ENCODE peak calls at places on chromosomes 3 and 15, in seven cellular contexts. One of them, this sample, is unnamed.

GRCh38 chr15:59764775-59765174 is 75.7 kb upstream of the BNIP2 start:
- DNase-seq in HFFc6: no peak
- DNase-seq in activated CD8-positive, alpha-beta T cell treated with anti-CD3 and anti-CD28 coated beads for 36 hours: no peak
- DNase-seq in keratinocyte: no peak
- DNase-seq in testis: no peak
- DNase-seq in heart left ventricle: no peak
- DNase-seq in Panc1: no peak
- DNase-seq in this sample: no peak

GRCh38 chr3:105647047-105647446 is 221.8 kb downstream of the CBLB start:
- DNase-seq in HFFc6: peak
- DNase-seq in activated CD8-positive, alpha-beta T cell treated with anti-CD3 and anti-CD28 coated beads for 36 hours: peak
- DNase-seq in keratinocyte: peak
- DNase-seq in testis: no peak
- DNase-seq in heart left ventricle: no peak
- DNase-seq in Panc1: peak
- DNase-seq in this sample: no peak

GRCh38 chr3:277873-278272 is 81.3 kb downstream of the CHL1 start:
- DNase-seq in HFFc6: no peak
- DNase-seq in activated CD8-positive, alpha-beta T cell treated with anti-CD3 and anti-CD28 coated beads for 36 hours: no peak
- DNase-seq in keratinocyte: no peak
- DNase-seq in testis: no peak
- DNase-seq in heart left ventricle: no peak
- DNase-seq in Panc1: no peak
- DNase-seq in this sample: no peak

GRCh38 chr15:71547066-71547465 is 263.3 kb upstream of the NR2E3 start:
- DNase-seq in HFFc6: no peak
- DNase-seq in activated CD8-positive, alpha-beta T cell treated with anti-CD3 and anti-CD28 coated beads for 36 hours: no peak
- DNase-seq in keratinocyte: no peak
- DNase-seq in testis: peak
- DNase-seq in heart left ventricle: peak
- DNase-seq in Panc1: no peak
- DNase-seq in this sample: no peak

GRCh38 chr15:83287541-83288027 is 3.1 kb upstream of the BNC1 start:
- DNase-seq in HFFc6: peak
- DNase-seq in activated CD8-positive, alpha-beta T cell treated with anti-CD3 and anti-CD28 coated beads for 36 hours: no peak
- DNase-seq in keratinocyte: peak
- DNase-seq in testis: no peak
- DNase-seq in heart left ventricle: no peak
- DNase-seq in Panc1: no peak
- DNase-seq in this sample: peak

GRCh38 chr15:79811406-79812405 is 85.1 kb downstream of the MTHFS start:
- DNase-seq in HFFc6: no peak
- DNase-seq in activated CD8-positive, alpha-beta T cell treated with anti-CD3 and anti-CD28 coated beads for 36 hours: no peak
- DNase-seq in keratinocyte: no peak
- DNase-seq in testis: peak
- DNase-seq in heart left ventricle: peak
- DNase-seq in Panc1: no peak
- DNase-seq in this sample: no peak

GRCh38 chr3:62100233-62100989 is 272.9 kb downstream of the FEZF2 start:
- DNase-seq in HFFc6: no peak
- DNase-seq in activated CD8-positive, alpha-beta T cell treated with anti-CD3 and anti-CD28 coated beads for 36 hours: no peak
- DNase-seq in keratinocyte: no peak
- DNase-seq in testis: no peak
- DNase-seq in heart left ventricle: no peak
- DNase-seq in Panc1: no peak
- DNase-seq in this sample: no peak

GRCh38 chr3:140128217-140129137 is 193.5 kb downstream of the CLSTN2 start:
- DNase-seq in HFFc6: peak
- DNase-seq in activated CD8-positive, alpha-beta T cell treated with anti-CD3 and anti-CD28 coated beads for 36 hours: peak
- DNase-seq in keratinocyte: no peak
- DNase-seq in testis: peak
- DNase-seq in heart left ventricle: no peak
- DNase-seq in Panc1: peak
- DNase-seq in this sample: peak

GRCh38 chr15:40512440-40512839 is 41.7 kb downstream of the CHST14 start:
- DNase-seq in HFFc6: no peak
- DNase-seq in activated CD8-positive, alpha-beta T cell treated with anti-CD3 and anti-CD28 coated beads for 36 hours: no peak
- DNase-seq in keratinocyte: no peak
- DNase-seq in testis: no peak
- DNase-seq in heart left ventricle: no peak
- DNase-seq in Panc1: no peak
- DNase-seq in this sample: peak

GRCh38 chr3:192845196-192845855 is 72.3 kb downstream of the MB21D2 start:
- DNase-seq in HFFc6: peak
- DNase-seq in activated CD8-positive, alpha-beta T cell treated with anti-CD3 and anti-CD28 coated beads for 36 hours: no peak
- DNase-seq in keratinocyte: no peak
- DNase-seq in testis: no peak
- DNase-seq in heart left ventricle: no peak
- DNase-seq in Panc1: no peak
- DNase-seq in this sample: no peak

GRCh38 chr3:197593046-197593380 is 37.2 kb upstream of the BDH1 start:
- DNase-seq in HFFc6: no peak
- DNase-seq in activated CD8-positive, alpha-beta T cell treated with anti-CD3 and anti-CD28 coated beads for 36 hours: peak
- DNase-seq in keratinocyte: no peak
- DNase-seq in testis: no peak
- DNase-seq in heart left ventricle: no peak
- DNase-seq in Panc1: no peak
- DNase-seq in this sample: no peak

GRCh38 chr3:113140876-113141275 is 70.5 kb upstream of the BOC start:
- DNase-seq in HFFc6: no peak
- DNase-seq in activated CD8-positive, alpha-beta T cell treated with anti-CD3 and anti-CD28 coated beads for 36 hours: peak
- DNase-seq in keratinocyte: no peak
- DNase-seq in testis: no peak
- DNase-seq in heart left ventricle: no peak
- DNase-seq in Panc1: no peak
- DNase-seq in this sample: no peak

GRCh38 chr15:72968531-72968922 is 83.7 kb upstream of the NEO1 start:
- DNase-seq in HFFc6: no peak
- DNase-seq in activated CD8-positive, alpha-beta T cell treated with anti-CD3 and anti-CD28 coated beads for 36 hours: no peak
- DNase-seq in keratinocyte: no peak
- DNase-seq in testis: peak
- DNase-seq in heart left ventricle: no peak
- DNase-seq in Panc1: no peak
- DNase-seq in this sample: no peak

GRCh38 chr15:69783211-69783610 is 314.5 kb downstream of the TLE3 start:
- DNase-seq in HFFc6: no peak
- DNase-seq in activated CD8-positive, alpha-beta T cell treated with anti-CD3 and anti-CD28 coated beads for 36 hours: no peak
- DNase-seq in keratinocyte: no peak
- DNase-seq in testis: no peak
- DNase-seq in heart left ventricle: no peak
- DNase-seq in Panc1: no peak
- DNase-seq in this sample: no peak

GRCh38 chr3:11565932-11566331 is 77.8 kb downstream of the VGLL4 start:
- DNase-seq in HFFc6: no peak
- DNase-seq in activated CD8-positive, alpha-beta T cell treated with anti-CD3 and anti-CD28 coated beads for 36 hours: no peak
- DNase-seq in keratinocyte: no peak
- DNase-seq in testis: no peak
- DNase-seq in heart left ventricle: no peak
- DNase-seq in Panc1: no peak
- DNase-seq in this sample: no peak

GRCh38 chr3:11564577-11565001 is 79.1 kb downstream of the VGLL4 start:
- DNase-seq in HFFc6: no peak
- DNase-seq in activated CD8-positive, alpha-beta T cell treated with anti-CD3 and anti-CD28 coated beads for 36 hours: no peak
- DNase-seq in keratinocyte: no peak
- DNase-seq in testis: no peak
- DNase-seq in heart left ventricle: peak
- DNase-seq in Panc1: no peak
- DNase-seq in this sample: no peak

GRCh38 chr3:11565492-11565891 is 78.2 kb downstream of the VGLL4 start:
- DNase-seq in HFFc6: no peak
- DNase-seq in activated CD8-positive, alpha-beta T cell treated with anti-CD3 and anti-CD28 coated beads for 36 hours: no peak
- DNase-seq in keratinocyte: no peak
- DNase-seq in testis: no peak
- DNase-seq in heart left ventricle: no peak
- DNase-seq in Panc1: no peak
- DNase-seq in this sample: no peak

GRCh38 chr3:11563749-11564148 is 80.0 kb downstream of the VGLL4 start:
- DNase-seq in HFFc6: no peak
- DNase-seq in activated CD8-positive, alpha-beta T cell treated with anti-CD3 and anti-CD28 coated beads for 36 hours: no peak
- DNase-seq in keratinocyte: no peak
- DNase-seq in testis: no peak
- DNase-seq in heart left ventricle: peak
- DNase-seq in Panc1: no peak
- DNase-seq in this sample: no peak

DNA sequence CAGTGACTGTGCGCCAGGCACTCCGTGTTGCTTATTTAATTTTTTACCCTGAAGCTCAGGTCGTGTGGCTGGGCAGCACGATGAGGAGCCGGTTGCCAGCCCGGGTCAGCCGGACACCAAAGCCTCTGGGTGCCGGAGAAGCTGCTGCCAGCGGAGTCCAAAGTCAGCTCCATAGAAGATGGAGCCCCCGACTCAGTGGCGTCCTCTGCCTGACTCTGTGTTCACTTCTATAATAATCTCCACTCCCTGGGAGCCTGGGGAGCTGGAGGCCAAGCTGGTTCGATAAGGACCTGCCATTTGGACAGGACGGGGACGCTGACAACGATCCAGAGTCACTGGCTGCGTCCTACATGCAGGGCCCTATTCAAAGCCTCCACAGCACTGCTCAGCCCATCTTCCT is 78.6 kb downstream of the VGLL4 start:
- DNase-seq in HFFc6: no peak
- DNase-seq in activated CD8-positive, alpha-beta T cell treated with anti-CD3 and anti-CD28 coated beads for 36 hours: no peak
- DNase-seq in keratinocyte: no peak
- DNase-seq in testis: no peak
- DNase-seq in heart left ventricle: peak
- DNase-seq in Panc1: no peak
- DNase-seq in this sample: peak
- TF ChIP-seq CTCF in HFFc6: no peak
- TF ChIP-seq CTCF in activated CD8-positive, alpha-beta T cell treated with anti-CD3 and anti-CD28 coated beads for 36 hours: no peak
- TF ChIP-seq CTCF in keratinocyte: no peak
- TF ChIP-seq CTCF in testis: no peak
- TF ChIP-seq CTCF in heart left ventricle: peak
- TF ChIP-seq CTCF in Panc1: no peak
- TF ChIP-seq CTCF in this sample: no peak

DNA sequence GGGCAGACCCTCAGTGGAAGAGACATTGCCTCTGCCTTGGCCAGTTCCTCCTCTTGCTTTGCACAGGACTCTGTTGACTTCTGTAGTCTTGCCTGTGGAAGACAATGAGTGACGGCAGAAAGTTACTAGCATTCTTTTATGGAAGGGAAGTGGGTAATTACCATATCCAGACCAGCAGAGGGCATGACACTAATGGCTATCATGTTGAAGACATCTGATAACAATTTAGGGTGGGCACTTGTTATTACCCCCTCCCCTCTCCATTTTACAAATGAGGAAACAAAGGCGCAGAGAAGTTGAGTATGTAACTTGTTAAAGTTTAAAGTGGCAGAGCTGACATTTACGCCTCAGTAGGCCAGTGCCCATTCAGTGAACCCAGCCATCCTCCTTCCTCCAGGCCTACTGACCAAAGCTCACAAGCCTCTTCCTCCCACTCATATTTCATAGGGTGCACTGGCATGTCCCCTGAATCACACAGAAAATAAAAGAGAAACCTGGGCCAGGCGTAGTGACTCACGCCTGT is 48.2 kb upstream of the FMN1 start:
- DNase-seq in HFFc6: peak
- DNase-seq in activated CD8-positive, alpha-beta T cell treated with anti-CD3 and anti-CD28 coated beads for 36 hours: no peak
- DNase-seq in keratinocyte: no peak
- DNase-seq in testis: no peak
- DNase-seq in heart left ventricle: no peak
- DNase-seq in Panc1: no peak
- DNase-seq in this sample: peak
- TF ChIP-seq CTCF in HFFc6: peak
- TF ChIP-seq CTCF in activated CD8-positive, alpha-beta T cell treated with anti-CD3 and anti-CD28 coated beads for 36 hours: peak
- TF ChIP-seq CTCF in keratinocyte: peak
- TF ChIP-seq CTCF in testis: peak
- TF ChIP-seq CTCF in heart left ventricle: peak
- TF ChIP-seq CTCF in Panc1: peak
- TF ChIP-seq CTCF in this sample: peak

GRCh38 chr15:78038585-78039247 is 38.8 kb downstream of the TBC1D2B start:
- DNase-seq in HFFc6: no peak
- DNase-seq in activated CD8-positive, alpha-beta T cell treated with anti-CD3 and anti-CD28 coated beads for 36 hours: no peak
- DNase-seq in keratinocyte: no peak
- DNase-seq in testis: no peak
- DNase-seq in heart left ventricle: no peak
- DNase-seq in Panc1: no peak
- DNase-seq in this sample: no peak

GRCh38 chr15:78037328-78037727 is 40.2 kb downstream of the TBC1D2B start:
- DNase-seq in HFFc6: no peak
- DNase-seq in activated CD8-positive, alpha-beta T cell treated with anti-CD3 and anti-CD28 coated beads for 36 hours: no peak
- DNase-seq in keratinocyte: no peak
- DNase-seq in testis: no peak
- DNase-seq in heart left ventricle: no peak
- DNase-seq in Panc1: no peak
- DNase-seq in this sample: no peak

GRCh38 chr15:78035319-78035718 is 42.2 kb downstream of the TBC1D2B start:
- DNase-seq in HFFc6: no peak
- DNase-seq in activated CD8-positive, alpha-beta T cell treated with anti-CD3 and anti-CD28 coated beads for 36 hours: peak
- DNase-seq in keratinocyte: no peak
- DNase-seq in testis: peak
- DNase-seq in heart left ventricle: no peak
- DNase-seq in Panc1: no peak
- DNase-seq in this sample: no peak

GRCh38 chr15:78035861-78036476 is 41.5 kb downstream of the TBC1D2B start:
- DNase-seq in HFFc6: no peak
- DNase-seq in activated CD8-positive, alpha-beta T cell treated with anti-CD3 and anti-CD28 coated beads for 36 hours: no peak
- DNase-seq in keratinocyte: no peak
- DNase-seq in testis: no peak
- DNase-seq in heart left ventricle: no peak
- DNase-seq in Panc1: no peak
- DNase-seq in this sample: no peak

GRCh38 chr15:78037779-78038305 is 39.7 kb downstream of the TBC1D2B start:
- DNase-seq in HFFc6: no peak
- DNase-seq in activated CD8-positive, alpha-beta T cell treated with anti-CD3 and anti-CD28 coated beads for 36 hours: no peak
- DNase-seq in keratinocyte: no peak
- DNase-seq in testis: no peak
- DNase-seq in heart left ventricle: no peak
- DNase-seq in Panc1: no peak
- DNase-seq in this sample: no peak
- TF ChIP-seq CTCF in HFFc6: no peak
- TF ChIP-seq CTCF in activated CD8-positive, alpha-beta T cell treated with anti-CD3 and anti-CD28 coated beads for 36 hours: no peak
- TF ChIP-seq CTCF in keratinocyte: no peak
- TF ChIP-seq CTCF in testis: no peak
- TF ChIP-seq CTCF in heart left ventricle: no peak
- TF ChIP-seq CTCF in Panc1: no peak
- TF ChIP-seq CTCF in this sample: no peak

GRCh38 chr3:39150803-39151631 is 2.4 kb downstream of the CSRNP1 start:
- DNase-seq in HFFc6: peak
- DNase-seq in activated CD8-positive, alpha-beta T cell treated with anti-CD3 and anti-CD28 coated beads for 36 hours: peak
- DNase-seq in keratinocyte: no peak
- DNase-seq in testis: peak
- DNase-seq in heart left ventricle: peak
- DNase-seq in Panc1: no peak
- DNase-seq in this sample: peak

GRCh38 chr3:39148116-39149058 is 5.0 kb downstream of the CSRNP1 start:
- DNase-seq in HFFc6: no peak
- DNase-seq in activated CD8-positive, alpha-beta T cell treated with anti-CD3 and anti-CD28 coated beads for 36 hours: peak
- DNase-seq in keratinocyte: no peak
- DNase-seq in testis: no peak
- DNase-seq in heart left ventricle: no peak
- DNase-seq in Panc1: no peak
- DNase-seq in this sample: peak

GRCh38 chr3:39149498-39150169 is 3.8 kb downstream of the CSRNP1 start:
- DNase-seq in HFFc6: no peak
- DNase-seq in activated CD8-positive, alpha-beta T cell treated with anti-CD3 and anti-CD28 coated beads for 36 hours: no peak
- DNase-seq in keratinocyte: no peak
- DNase-seq in testis: no peak
- DNase-seq in heart left ventricle: no peak
- DNase-seq in Panc1: no peak
- DNase-seq in this sample: peak

GRCh38 chr3:39149059-39149455 is 4.3 kb downstream of the CSRNP1 start:
- DNase-seq in HFFc6: no peak
- DNase-seq in activated CD8-positive, alpha-beta T cell treated with anti-CD3 and anti-CD28 coated beads for 36 hours: no peak
- DNase-seq in keratinocyte: no peak
- DNase-seq in testis: no peak
- DNase-seq in heart left ventricle: no peak
- DNase-seq in Panc1: no peak
- DNase-seq in this sample: no peak

GRCh38 chr3:39150170-39150802 is 3.1 kb downstream of the CSRNP1 start:
- DNase-seq in HFFc6: no peak
- DNase-seq in activated CD8-positive, alpha-beta T cell treated with anti-CD3 and anti-CD28 coated beads for 36 hours: no peak
- DNase-seq in keratinocyte: no peak
- DNase-seq in testis: no peak
- DNase-seq in heart left ventricle: no peak
- DNase-seq in Panc1: no peak
- DNase-seq in this sample: no peak
- TF ChIP-seq CTCF in HFFc6: peak
- TF ChIP-seq CTCF in activated CD8-positive, alpha-beta T cell treated with anti-CD3 and anti-CD28 coated beads for 36 hours: no peak
- TF ChIP-seq CTCF in keratinocyte: peak
- TF ChIP-seq CTCF in testis: no peak
- TF ChIP-seq CTCF in heart left ventricle: no peak
- TF ChIP-seq CTCF in Panc1: no peak
- TF ChIP-seq CTCF in this sample: peak

This sample was measured in endodermal cell.